ENCODE peak calls at places on chromosomes 1 and 21, in eight cellular contexts. N, X, A, Z, M, S, P and L are unnamed samples.

GRCh38 chr1:109768700-109769325 is 5.1 kb upstream of the EPS8L3 start:
- DNase-seq in S (no peak), P (no peak), X (no peak), A (peak), N (no peak), Z (no peak), M (no peak), L (no peak)

GRCh38 chr1:32494196-32494595 is 29.3 kb downstream of the ZBTB8B start:
- DNase-seq in N (no peak), P (no peak), X (no peak), S (no peak), Z (no peak), A (no peak), M (no peak), L (no peak)

GRCh38 chr1:153699116-153699515 is 20.6 kb downstream of the NPR1 start:
- DNase-seq in Z (no peak), S (no peak), X (no peak), P (no peak), M (no peak), N (no peak), A (no peak), L (no peak)

GRCh38 chr1:6082430-6082971 is 36.8 kb downstream of the KCNAB2 start:
- DNase-seq in P (peak), M (no peak), S (no peak), N (peak), Z (no peak), A (no peak), X (no peak), L (no peak)

GRCh38 chr21:42135386-42136040 is 64.4 kb downstream of the UMODL1 start:
- DNase-seq in N (no peak), M (no peak), P (no peak), S (no peak), X (no peak), A (no peak), Z (no peak), L (no peak)

GRCh38 chr1:151175910-151176309 is at the start of gene TMOD4:
- DNase-seq in S (no peak), Z (no peak), M (no peak), N (peak), X (no peak), A (no peak), P (no peak), L (no peak)

GRCh38 chr1:11753555-11754208 is 8.3 kb upstream of the C1orf167 start:
- DNase-seq in N (peak), S (no peak), M (no peak), X (no peak), A (no peak), Z (no peak), P (no peak), L (no peak)

GRCh38 chr1:20233866-20234265 is 47.5 kb upstream of the PLA2G2C start:
- DNase-seq in N (no peak), S (no peak), M (no peak), A (peak), P (no peak), X (no peak), Z (no peak), L (no peak)

GRCh38 chr1:172208635-172209034 is 211.8 kb upstream of the C1orf105 start:
- DNase-seq in S (no peak), Z (no peak), M (no peak), A (no peak), N (no peak), P (no peak), X (no peak), L (no peak)

GRCh38 chr1:217563179-217563578 is 67.7 kb downstream of the GPATCH2 start:
- DNase-seq in N (no peak), S (no peak), Z (no peak), P (no peak), X (no peak), M (no peak), A (no peak), L (no peak)

GRCh38 chr1:84773195-84773594 is 82.9 kb upstream of the SSX2IP start:
- DNase-seq in A (no peak), X (no peak), P (no peak), M (no peak), N (no peak), Z (no peak), S (no peak), L (no peak)

GRCh38 chr1:42966688-42967609 is 8.3 kb upstream of the SLC2A1 start:
- DNase-seq in A (peak), S (peak), N (peak), X (peak), P (peak), Z (no peak), M (peak), L (peak)

GRCh38 chr1:246324711-246325110 is 182.4 kb downstream of the SMYD3 start:
- DNase-seq in N (peak), Z (no peak), A (no peak), S (no peak), M (no peak), P (no peak), X (no peak), L (peak)

GRCh38 chr1:243850013-243850367 is at the start of gene AKT3:
- DNase-seq in X (no peak), N (peak), P (peak), A (peak), Z (peak), M (no peak), S (no peak), L (no peak)

GRCh38 chr1:53505891-53506290 is 46.7 kb downstream of the DMRTB1 start:
- DNase-seq in S (no peak), N (no peak), Z (no peak), X (no peak), M (no peak), A (no peak), P (no peak), L (no peak)

GRCh38 chr1:61419681-61420080 is 305.3 kb downstream of the TM2D1 start:
- DNase-seq in Z (no peak), A (no peak), N (no peak), M (no peak), X (no peak), P (no peak), S (no peak), L (no peak)

GRCh38 chr1:87712261-87712674 is 383.6 kb downstream of the LMO4 start:
- DNase-seq in P (peak), N (no peak), S (no peak), M (peak), A (no peak), Z (no peak), X (no peak), L (no peak)

GRCh38 chr1:180863158-180863775 is 49.4 kb upstream of the KIAA1614 start:
- DNase-seq in S (peak), Z (peak), X (no peak), N (peak), M (peak), A (no peak), P (peak), L (no peak)

GRCh38 chr1:201828451-201828819 is 522 bp upstream of the IPO9 start:
- DNase-seq in A (no peak), P (no peak), S (no peak), M (no peak), Z (no peak), X (no peak), N (no peak), L (no peak)